ENCODE peak calls at places on chromosomes 16 and 17, in four cellular contexts. C, Q, A and I are unnamed samples.

GRCh38 chr17:80937501-80938356 is 53.9 kb upstream of the CHMP6 start:
- DNase-seq in C (peak; percentile 59), Q (no peak), A (no peak), I (no peak)

GRCh38 chr17:9115446-9116265 is 94.3 kb downstream of the NTN1 start:
- DNase-seq in C (peak; percentile 86), Q (peak; percentile 35), A (peak; percentile 66), I (no peak)

GRCh38 chr17:32142857-32143524 is 689 bp downstream of the RHOT1 start:
- DNase-seq in A (peak; percentile 48), C (peak; percentile 70), Q (no peak), I (peak; percentile 44)

GRCh38 chr17:32298721-32299578 is 33.3 kb downstream of the RHBDL3 start:
- DNase-seq in Q (no peak), C (no peak), A (no peak), I (no peak)

GRCh38 chr17:57257213-57257873 is 1.0 kb downstream of the MSI2 start:
- DNase-seq in A (no peak), C (no peak), Q (no peak), I (no peak)

GRCh38 chr17:1435326-1435725 is 20.7 kb downstream of the CRK start:
- DNase-seq in Q (no peak), A (no peak), C (no peak), I (no peak)

GRCh38 chr17:14428640-14429029 is 127.8 kb downstream of the HS3ST3B1 start:
- DNase-seq in Q (no peak), A (no peak), C (no peak), I (no peak)

GRCh38 chr17:36665417-36665816 is 64.0 kb downstream of the MRM1 start:
- DNase-seq in Q (no peak), A (no peak), C (no peak), I (no peak)

GRCh38 chr17:33871720-33872535 is 383.2 kb upstream of the CCL2 start:
- DNase-seq in Q (no peak), C (no peak), A (no peak), I (no peak)

GRCh38 chr17:78990349-78991016 is 10.8 kb upstream of the LGALS3BP start:
- DNase-seq in Q (no peak), C (peak; percentile 63), A (peak; percentile 30), I (no peak)

GRCh38 chr16:4090476-4090875 is 25.8 kb downstream of the ADCY9 start:
- DNase-seq in C (no peak), A (peak; percentile 65), Q (no peak), I (no peak)

GRCh38 chr16:79261461-79261860 is 339.1 kb downstream of the MAF start:
- DNase-seq in A (peak; percentile 54), Q (no peak), C (no peak), I (no peak)

GRCh38 chr17:7322520-7323194 is 6.5 kb downstream of the NEURL4 start:
- DNase-seq in Q (no peak), A (no peak), C (peak; percentile 64), I (no peak)

GRCh38 chr17:7326186-7326585 is 2.9 kb downstream of the NEURL4 start:
- DNase-seq in A (no peak), C (no peak), Q (no peak), I (no peak)

GRCh38 chr17:7323731-7324437 is 5.3 kb downstream of the NEURL4 start:
- DNase-seq in A (peak; percentile 61), Q (no peak), C (peak; percentile 71), I (no peak)

GRCh38 chr17:7325031-7325528 is 4.1 kb downstream of the NEURL4 start:
- DNase-seq in A (no peak), C (no peak), Q (no peak), I (no peak)

DNA sequence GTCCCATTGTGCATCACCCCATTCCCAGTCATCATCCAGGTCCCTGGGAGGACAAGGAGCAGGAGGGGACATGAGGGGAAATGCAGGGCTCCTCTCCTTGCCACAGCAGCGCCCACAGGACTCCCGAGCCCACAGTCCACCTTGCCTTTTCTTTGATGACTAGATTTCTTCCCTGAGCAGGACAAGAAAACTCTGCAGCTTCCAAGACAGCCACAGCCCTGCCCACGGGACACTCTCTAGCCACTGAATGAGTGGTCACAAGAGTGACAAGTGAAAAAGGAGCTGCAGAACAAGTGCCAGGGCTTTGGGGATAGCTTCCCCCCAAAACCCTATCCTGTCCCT is 4.7 kb downstream of the NEURL4 start:
- DNase-seq in Q (no peak), A (no peak), C (no peak), I (no peak)
- TF ChIP-seq CTCF in Q (no peak), A (no peak), C (no peak), I (no peak)

GRCh38 chr16:84459517-84459894 is 45.0 kb downstream of the MEAK7 start:
- DNase-seq in Q (no peak), C (no peak), A (no peak), I (no peak)
- TF ChIP-seq CTCF in Q (no peak), C (no peak), A (no peak), I (no peak)

DNA sequence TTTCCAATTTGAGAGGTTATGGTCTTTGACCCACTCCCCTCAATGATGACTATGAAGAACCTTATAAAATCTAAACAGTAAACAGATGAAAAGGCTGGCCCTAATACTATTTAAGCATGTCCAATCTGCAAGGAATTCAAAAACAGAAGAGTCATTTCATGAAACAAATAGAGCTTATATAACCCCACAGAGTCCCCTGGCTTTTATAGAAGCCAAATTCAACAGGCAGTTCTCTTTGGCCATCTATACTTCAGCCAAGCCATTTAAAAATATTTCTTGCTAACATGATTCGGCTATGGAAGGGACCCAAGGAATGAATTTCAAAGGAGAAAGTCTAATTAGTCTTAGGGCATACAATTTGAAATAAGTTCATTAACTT is 43.4 kb downstream of the SPOP start:
- DNase-seq in Q (no peak), A (no peak), C (no peak), I (no peak)
- TF ChIP-seq CTCF in Q (no peak), A (no peak), C (no peak), I (no peak)

GRCh38 chr16:11972128-11972527 is 4.4 kb upstream of the SNX29 start:
- DNase-seq in Q (no peak), C (no peak), A (no peak), I (no peak)
- TF ChIP-seq CTCF in Q (no peak), C (no peak), A (peak; percentile 17), I (no peak)

DNA sequence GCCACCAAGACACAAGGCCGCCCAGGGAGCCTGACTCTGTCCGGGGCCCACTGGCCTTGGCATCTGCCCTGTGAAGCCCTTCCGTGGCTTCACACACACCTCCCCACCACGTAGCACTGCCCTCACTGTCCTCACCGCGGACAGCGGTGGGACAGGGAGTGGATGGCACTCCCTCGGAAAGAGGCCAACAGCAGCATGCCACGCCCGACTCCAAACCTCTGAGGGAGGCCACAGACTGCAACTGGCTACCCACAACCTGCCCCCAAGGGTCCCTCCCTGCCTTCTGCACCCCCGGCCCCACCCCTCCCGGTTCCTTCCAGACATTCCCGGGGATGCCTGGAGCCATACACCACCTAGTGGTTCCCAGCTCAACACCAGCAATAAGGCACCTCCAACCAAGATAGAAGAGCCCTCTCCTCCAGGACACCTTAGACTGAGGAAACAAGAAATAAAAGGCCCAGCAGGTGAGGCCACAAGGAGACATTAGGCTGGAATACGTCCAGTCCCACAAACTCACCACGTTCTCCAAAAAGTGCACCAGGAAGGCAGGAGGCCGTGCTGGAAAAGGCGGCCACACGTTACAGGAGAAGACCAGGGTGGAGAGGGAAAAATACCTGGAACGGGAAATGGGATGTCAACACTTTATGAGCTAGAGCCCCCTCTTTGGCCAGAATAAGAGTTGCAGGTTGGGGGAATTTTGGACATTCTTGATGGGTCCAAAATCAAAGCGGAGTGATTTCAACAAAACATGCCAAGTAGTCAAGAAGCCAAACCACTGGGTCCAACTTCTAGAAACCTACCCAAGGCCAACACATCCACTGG is 310.0 kb downstream of the SOX9 start:
- DNase-seq in Q (no peak), A (no peak), C (no peak), I (no peak)
- TF ChIP-seq CTCF in Q (no peak), A (peak; percentile 10), C (no peak), I (no peak)

DNA sequence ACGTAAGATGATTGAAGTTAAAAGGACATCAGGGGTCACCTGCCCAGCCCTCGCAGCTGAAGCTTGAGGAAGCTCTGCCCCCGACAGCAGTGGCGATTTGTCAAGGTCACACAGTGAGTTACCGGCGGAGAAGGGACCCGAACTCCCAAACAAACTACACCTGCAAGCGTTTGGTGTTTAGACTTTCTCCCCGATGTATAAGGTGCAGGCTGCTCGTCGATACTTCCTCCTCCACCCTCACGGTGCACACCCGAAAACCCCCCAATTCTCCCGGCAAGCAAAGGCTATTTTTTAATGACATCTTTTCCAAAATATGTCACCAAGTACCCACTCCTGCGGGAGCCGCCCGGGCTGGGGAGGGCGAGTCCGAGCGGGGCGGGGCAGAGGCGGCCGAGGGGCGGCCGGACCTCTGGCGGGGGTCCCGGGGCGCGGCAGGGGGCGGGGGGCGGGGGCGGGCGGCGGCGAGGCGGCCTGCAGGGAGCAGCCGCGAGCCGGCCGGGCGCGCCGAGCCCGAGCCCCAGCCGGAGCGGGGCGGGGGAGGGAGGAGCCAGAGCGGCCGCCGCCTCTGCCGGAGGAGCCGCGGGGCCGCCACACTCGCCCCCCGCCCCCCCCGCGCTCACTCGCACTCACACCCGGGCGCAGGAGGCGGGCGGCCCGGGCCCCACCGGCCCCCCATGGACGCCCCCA is at the start of gene THRA:
- DNase-seq in C (peak; percentile 88), Q (no peak), A (peak; percentile 83), I (no peak)
- TF ChIP-seq CTCF in C (peak; percentile 22), Q (no peak), A (no peak), I (no peak)

DNA sequence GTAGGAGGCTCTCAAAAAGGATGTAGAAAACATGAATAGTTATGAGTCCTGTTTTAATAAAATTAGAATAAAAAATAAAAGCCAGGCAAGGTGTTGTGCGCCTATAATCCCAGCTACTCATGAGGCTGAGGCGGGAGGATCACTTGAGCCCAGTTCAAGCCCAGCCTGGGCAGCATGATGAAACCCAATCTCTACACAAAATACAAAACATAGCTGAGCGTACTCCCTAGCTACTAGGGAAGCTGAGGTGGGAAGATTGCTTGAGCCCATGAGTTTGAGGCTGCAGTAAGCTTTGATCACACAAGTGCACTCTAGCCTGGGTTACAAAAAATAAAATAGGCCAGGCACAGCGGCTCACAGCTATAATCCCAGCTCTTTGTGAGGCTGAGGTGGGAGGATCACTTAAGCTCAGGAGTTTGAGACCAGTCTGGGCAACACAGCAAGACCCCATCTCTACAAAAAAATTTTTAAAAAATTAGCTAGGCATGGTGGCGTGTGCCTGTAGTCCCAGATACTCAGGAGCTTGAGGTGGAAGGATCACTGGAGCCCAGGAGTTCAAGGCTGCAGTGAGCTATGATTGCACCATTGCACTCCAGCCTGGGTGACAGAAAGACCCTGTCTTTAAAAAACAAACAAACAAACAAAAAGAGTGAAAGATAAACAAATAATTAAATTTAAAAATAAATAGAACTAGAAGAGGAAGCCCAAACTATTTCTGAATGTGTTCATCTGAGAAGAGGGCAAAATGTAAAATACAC is 17.2 kb upstream of the PRM1 start:
- DNase-seq in A (no peak), C (no peak), Q (no peak), I (no peak)
- TF ChIP-seq CTCF in A (no peak), C (no peak), Q (no peak), I (no peak)